ENCODE peak calls at places on chromosomes 7 and 10, in six cellular contexts. One of them, this sample, is unnamed.

GRCh38 chr7:78835896-78836295 is 617.6 kb downstream of the MAGI2 start:
- DNase-seq in cardiac muscle cell: no peak
- DNase-seq in right cardiac atrium: no peak
- DNase-seq in psoas muscle: no peak
- DNase-seq in endodermal cell: no peak
- DNase-seq in colonic mucosa: no peak
- DNase-seq in this sample: no peak

GRCh38 chr10:5564537-5565204 is 39.9 kb downstream of the CALML3 start:
- DNase-seq in cardiac muscle cell: peak; percentile 22
- DNase-seq in psoas muscle: no peak
- DNase-seq in colonic mucosa: no peak
- DNase-seq in right cardiac atrium: no peak
- DNase-seq in endodermal cell: peak; percentile 29
- DNase-seq in this sample: no peak

GRCh38 chr10:49300140-49300974 is 1.4 kb downstream of the C10orf71 start:
- DNase-seq in psoas muscle: peak; percentile 37
- DNase-seq in colonic mucosa: no peak
- DNase-seq in cardiac muscle cell: peak; percentile 17
- DNase-seq in endodermal cell: no peak
- DNase-seq in right cardiac atrium: peak; percentile 62
- DNase-seq in this sample: no peak

GRCh38 chr7:29807179-29807841 is 1.0 kb downstream of the WIPF3 start:
- DNase-seq in colonic mucosa: peak; percentile 40
- DNase-seq in endodermal cell: peak; percentile 86
- DNase-seq in cardiac muscle cell: peak; percentile 4
- DNase-seq in psoas muscle: peak; percentile 53
- DNase-seq in right cardiac atrium: peak; percentile 75
- DNase-seq in this sample: peak; percentile 79

GRCh38 chr7:130560972-130561371 is 69.1 kb downstream of the MEST start:
- DNase-seq in cardiac muscle cell: peak; percentile 62
- DNase-seq in psoas muscle: no peak
- DNase-seq in endodermal cell: no peak
- DNase-seq in colonic mucosa: no peak
- DNase-seq in right cardiac atrium: no peak
- DNase-seq in this sample: peak; percentile 3

GRCh38 chr10:79438021-79438698 is 7.3 kb downstream of the ZCCHC24 start:
- DNase-seq in cardiac muscle cell: no peak
- DNase-seq in endodermal cell: no peak
- DNase-seq in right cardiac atrium: peak; percentile 66
- DNase-seq in psoas muscle: no peak
- DNase-seq in colonic mucosa: no peak
- DNase-seq in this sample: no peak

GRCh38 chr7:106425017-106425719 is 140.4 kb upstream of the NAMPT start:
- DNase-seq in psoas muscle: peak; percentile 49
- DNase-seq in right cardiac atrium: peak; percentile 76
- DNase-seq in colonic mucosa: peak; percentile 59
- DNase-seq in cardiac muscle cell: peak; percentile 100
- DNase-seq in endodermal cell: no peak
- DNase-seq in this sample: no peak

GRCh38 chr7:107430057-107430456 is 39.8 kb upstream of the GPR22 start:
- DNase-seq in cardiac muscle cell: no peak
- DNase-seq in psoas muscle: no peak
- DNase-seq in endodermal cell: no peak
- DNase-seq in colonic mucosa: no peak
- DNase-seq in right cardiac atrium: no peak
- DNase-seq in this sample: no peak

GRCh38 chr7:67595421-67595820 is 598.8 kb downstream of the TYW1 start:
- DNase-seq in cardiac muscle cell: no peak
- DNase-seq in right cardiac atrium: no peak
- DNase-seq in endodermal cell: no peak
- DNase-seq in psoas muscle: no peak
- DNase-seq in colonic mucosa: no peak
- DNase-seq in this sample: no peak

GRCh38 chr7:1742555-1743303 is 72.7 kb downstream of the ELFN1 start:
- DNase-seq in colonic mucosa: peak; percentile 87
- DNase-seq in endodermal cell: no peak
- DNase-seq in right cardiac atrium: peak; percentile 91
- DNase-seq in psoas muscle: peak; percentile 53
- DNase-seq in cardiac muscle cell: peak; percentile 54
- DNase-seq in this sample: peak; percentile 22
- H3K4me1 ChIP-seq in colonic mucosa: peaks cover 11% of the 10 kb centered on the region
- H3K4me1 ChIP-seq in endodermal cell: no peaks in the 10 kb centered on the region
- H3K4me1 ChIP-seq in right cardiac atrium: no peaks in the 10 kb centered on the region
- H3K4me1 ChIP-seq in psoas muscle: no peaks in the 10 kb centered on the region
- H3K4me1 ChIP-seq in cardiac muscle cell: peaks cover 9% of the 10 kb centered on the region
- H3K4me1 ChIP-seq in this sample: peaks cover 19% of the 10 kb centered on the region

DNA sequence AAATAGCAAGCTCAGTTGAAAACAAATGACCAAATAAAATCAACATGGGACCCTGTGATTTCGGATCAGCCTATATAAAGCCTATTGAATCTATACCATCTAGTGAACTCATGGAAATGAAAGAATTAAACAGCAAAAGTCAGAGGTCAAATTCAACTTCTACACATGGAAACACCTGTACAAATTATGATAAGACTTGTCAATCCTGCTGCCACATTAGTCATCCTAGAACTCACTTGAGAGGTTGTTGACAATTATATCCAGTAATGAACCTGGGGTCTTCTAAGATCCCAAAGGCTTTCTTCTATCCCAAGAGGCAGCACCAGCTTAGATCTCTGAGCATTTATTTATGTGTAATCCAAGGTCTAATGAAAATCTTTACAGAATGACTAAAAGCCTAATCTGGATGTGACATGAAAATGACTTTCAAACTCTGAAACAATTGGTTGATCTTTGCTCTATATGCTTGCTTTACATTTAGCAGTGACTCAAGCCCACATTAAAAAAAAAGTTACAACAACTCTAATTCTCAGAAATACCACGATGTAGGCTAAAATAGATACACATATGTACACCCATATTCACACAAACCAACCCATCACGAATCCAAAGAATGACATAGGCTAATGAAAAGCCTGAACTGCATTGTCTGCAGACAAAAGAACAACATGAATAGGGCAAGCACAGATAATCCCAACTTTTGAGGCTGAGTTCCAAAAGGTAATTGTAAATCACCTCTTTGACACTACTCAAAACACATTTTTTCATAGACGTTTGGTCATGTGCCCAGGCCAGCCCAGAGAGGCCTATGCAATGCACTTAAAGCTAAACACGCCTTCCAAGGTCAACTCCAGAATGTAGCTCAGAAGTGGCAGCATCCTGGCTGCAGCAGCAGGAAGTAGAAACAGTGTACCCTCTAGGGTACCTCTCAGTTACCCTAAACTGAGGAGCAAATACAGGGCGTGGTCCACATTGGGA is 59.0 kb downstream of the OSBPL3 start:
- DNase-seq in right cardiac atrium: no peak
- DNase-seq in psoas muscle: no peak
- DNase-seq in endodermal cell: no peak
- DNase-seq in colonic mucosa: no peak
- DNase-seq in cardiac muscle cell: no peak
- DNase-seq in this sample: peak; percentile 95
- H3K4me1 ChIP-seq in right cardiac atrium: peaks cover 3% of the 10 kb centered on the region
- H3K4me1 ChIP-seq in psoas muscle: peaks cover 15% of the 10 kb centered on the region
- H3K4me1 ChIP-seq in endodermal cell: no peaks in the 10 kb centered on the region
- H3K4me1 ChIP-seq in colonic mucosa: no peaks in the 10 kb centered on the region
- H3K4me1 ChIP-seq in cardiac muscle cell: peaks cover 40% of the 10 kb centered on the region
- H3K4me1 ChIP-seq in this sample: peaks cover 22% of the 10 kb centered on the region

GRCh38 chr10:72011468-72011867 is 47.3 kb downstream of the CHST3 start:
- DNase-seq in psoas muscle: no peak
- DNase-seq in right cardiac atrium: peak; percentile 26
- DNase-seq in colonic mucosa: no peak
- DNase-seq in endodermal cell: no peak
- DNase-seq in cardiac muscle cell: no peak
- DNase-seq in this sample: no peak
- H3K4me1 ChIP-seq in psoas muscle: peaks cover 61% of the 10 kb centered on the region
- H3K4me1 ChIP-seq in right cardiac atrium: peaks cover 40% of the 10 kb centered on the region
- H3K4me1 ChIP-seq in colonic mucosa: no peaks in the 10 kb centered on the region
- H3K4me1 ChIP-seq in endodermal cell: peaks cover 6% of the 10 kb centered on the region
- H3K4me1 ChIP-seq in cardiac muscle cell: peaks cover 6% of the 10 kb centered on the region
- H3K4me1 ChIP-seq in this sample: peaks cover 14% of the 10 kb centered on the region

GRCh38 chr10:103572597-103573321 is 79.3 kb downstream of the NEURL1 start:
- DNase-seq in endodermal cell: no peak
- DNase-seq in psoas muscle: no peak
- DNase-seq in colonic mucosa: no peak
- DNase-seq in right cardiac atrium: no peak
- DNase-seq in cardiac muscle cell: no peak
- DNase-seq in this sample: no peak
- H3K4me1 ChIP-seq in endodermal cell: no peaks in the 10 kb centered on the region
- H3K4me1 ChIP-seq in psoas muscle: no peaks in the 10 kb centered on the region
- H3K4me1 ChIP-seq in colonic mucosa: peaks cover 5% of the 10 kb centered on the region
- H3K4me1 ChIP-seq in right cardiac atrium: no peaks in the 10 kb centered on the region
- H3K4me1 ChIP-seq in cardiac muscle cell: no peaks in the 10 kb centered on the region
- H3K4me1 ChIP-seq in this sample: no peaks in the 10 kb centered on the region

DNA sequence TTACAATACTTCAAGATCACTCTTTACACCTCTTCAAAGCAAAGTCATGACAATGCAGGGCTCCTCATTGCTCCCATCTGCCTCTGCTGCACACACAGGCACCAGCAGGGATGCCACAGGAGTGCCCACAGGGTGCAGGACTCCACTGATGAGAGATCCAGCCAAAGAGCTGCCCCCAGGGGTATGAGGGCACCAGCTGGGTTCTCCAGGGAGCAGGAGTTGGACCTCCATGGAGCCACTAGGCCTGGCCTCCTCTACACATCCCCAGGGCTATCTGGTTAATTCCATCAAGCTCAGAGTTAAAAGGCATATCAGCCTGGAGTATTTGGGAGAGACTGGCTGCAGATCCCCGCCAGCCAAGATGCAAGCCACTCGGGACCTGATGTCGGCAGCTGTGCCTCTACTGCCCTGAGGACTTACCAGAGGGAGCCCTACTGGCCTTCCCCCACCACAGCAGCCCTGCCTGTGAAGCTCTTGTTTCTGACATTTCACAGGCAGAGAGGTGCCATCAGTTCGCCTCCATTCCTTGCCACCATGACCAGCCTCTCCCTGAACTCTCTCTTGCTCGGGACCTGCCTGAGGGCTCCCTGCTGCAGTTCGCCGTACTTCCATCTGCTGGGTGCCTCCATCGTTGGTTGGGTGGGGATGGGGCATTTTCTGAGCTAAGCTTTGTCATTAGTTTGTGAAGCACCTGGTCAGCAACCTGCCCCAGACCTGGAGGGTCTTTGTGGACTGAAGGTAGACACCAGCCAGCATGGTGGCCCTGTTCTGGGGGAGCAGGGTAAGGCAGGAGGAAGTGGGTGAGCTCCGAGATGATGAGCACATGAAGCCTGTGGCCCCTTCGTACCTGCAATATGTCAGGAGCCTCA is 12.5 kb upstream of the TRIM8 start:
- DNase-seq in colonic mucosa: no peak
- DNase-seq in cardiac muscle cell: no peak
- DNase-seq in right cardiac atrium: peak; percentile 47
- DNase-seq in psoas muscle: peak; percentile 11
- DNase-seq in endodermal cell: no peak
- DNase-seq in this sample: no peak
- H3K4me1 ChIP-seq in colonic mucosa: peaks cover 4% of the 10 kb centered on the region
- H3K4me1 ChIP-seq in cardiac muscle cell: peaks cover 75% of the 10 kb centered on the region
- H3K4me1 ChIP-seq in right cardiac atrium: peaks cover 32% of the 10 kb centered on the region
- H3K4me1 ChIP-seq in psoas muscle: peaks cover 58% of the 10 kb centered on the region
- H3K4me1 ChIP-seq in endodermal cell: peaks cover 24% of the 10 kb centered on the region
- H3K4me1 ChIP-seq in this sample: peaks cover 19% of the 10 kb centered on the region

DNA sequence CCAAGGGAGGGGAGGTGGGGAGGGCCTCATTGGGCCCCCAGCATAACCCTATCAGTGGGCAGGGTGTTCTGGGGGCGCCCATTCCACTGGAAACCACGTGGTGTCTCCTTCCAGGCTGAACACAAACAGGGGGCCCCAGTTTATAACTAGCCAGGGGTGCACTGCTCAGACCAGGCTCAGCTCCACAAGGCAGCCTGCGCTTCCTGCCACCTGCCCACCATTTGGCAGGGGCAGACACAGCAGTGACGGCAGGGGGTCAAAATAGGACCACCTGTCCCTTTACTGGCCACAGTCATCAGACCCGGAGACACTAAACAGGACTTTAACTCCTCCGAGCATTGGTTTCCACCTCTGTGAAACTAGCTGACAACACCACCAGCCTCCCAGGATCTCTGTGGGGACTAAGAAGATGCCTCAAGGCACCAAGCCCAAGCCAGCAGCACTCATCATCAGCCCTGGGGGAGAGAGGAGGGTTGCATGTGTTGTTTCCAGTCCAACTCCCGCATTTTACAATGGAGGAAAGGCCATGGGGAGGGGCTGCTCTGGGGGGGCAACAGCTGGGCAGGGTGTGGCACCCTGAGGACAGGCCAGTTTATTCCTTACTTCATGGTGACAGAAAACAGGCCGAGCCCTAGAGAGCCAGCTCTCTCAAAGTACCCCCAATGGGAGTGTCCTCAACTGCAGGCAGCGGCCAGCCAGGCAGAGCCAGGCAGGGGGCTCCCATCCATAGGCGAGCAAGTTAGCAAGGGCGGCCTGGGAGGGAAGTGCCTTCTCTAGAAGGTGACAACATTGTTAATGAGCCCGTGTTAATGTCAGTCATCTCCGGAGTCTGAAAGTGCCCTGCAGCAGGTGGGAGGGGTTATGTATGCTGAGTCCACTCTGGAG is 127.6 kb downstream of the TNS3 start:
- DNase-seq in colonic mucosa: no peak
- DNase-seq in right cardiac atrium: no peak
- DNase-seq in endodermal cell: peak; percentile 59
- DNase-seq in cardiac muscle cell: no peak
- DNase-seq in psoas muscle: peak; percentile 32
- DNase-seq in this sample: no peak
- H3K4me1 ChIP-seq in colonic mucosa: peaks cover 19% of the 10 kb centered on the region
- H3K4me1 ChIP-seq in right cardiac atrium: peaks cover 16% of the 10 kb centered on the region
- H3K4me1 ChIP-seq in endodermal cell: no peaks in the 10 kb centered on the region
- H3K4me1 ChIP-seq in cardiac muscle cell: no peaks in the 10 kb centered on the region
- H3K4me1 ChIP-seq in psoas muscle: peaks cover 47% of the 10 kb centered on the region
- H3K4me1 ChIP-seq in this sample: no peaks in the 10 kb centered on the region

GRCh38 chr10:75544923-75545322 is 113.5 kb downstream of the LRMDA start:
- DNase-seq in psoas muscle: no peak
- DNase-seq in right cardiac atrium: no peak
- DNase-seq in cardiac muscle cell: peak; percentile 56
- DNase-seq in colonic mucosa: no peak
- DNase-seq in endodermal cell: no peak
- DNase-seq in this sample: no peak
- H3K4me1 ChIP-seq in psoas muscle: no peaks in the 10 kb centered on the region
- H3K4me1 ChIP-seq in right cardiac atrium: no peaks in the 10 kb centered on the region
- H3K4me1 ChIP-seq in cardiac muscle cell: peaks cover 8% of the 10 kb centered on the region
- H3K4me1 ChIP-seq in colonic mucosa: no peaks in the 10 kb centered on the region
- H3K4me1 ChIP-seq in endodermal cell: no peaks in the 10 kb centered on the region
- H3K4me1 ChIP-seq in this sample: no peaks in the 10 kb centered on the region

GRCh38 chr10:124076334-124076733 is 17.1 kb downstream of the CHST15 start:
- DNase-seq in right cardiac atrium: no peak
- DNase-seq in endodermal cell: no peak
- DNase-seq in colonic mucosa: no peak
- DNase-seq in cardiac muscle cell: no peak
- DNase-seq in psoas muscle: no peak
- DNase-seq in this sample: no peak

GRCh38 chr10:124075116-124075955 is 18.1 kb downstream of the CHST15 start:
- DNase-seq in cardiac muscle cell: no peak
- DNase-seq in colonic mucosa: no peak
- DNase-seq in right cardiac atrium: no peak
- DNase-seq in psoas muscle: no peak
- DNase-seq in endodermal cell: no peak
- DNase-seq in this sample: no peak

GRCh38 chr10:124072541-124072940 is 20.9 kb downstream of the CHST15 start:
- DNase-seq in endodermal cell: no peak
- DNase-seq in colonic mucosa: no peak
- DNase-seq in cardiac muscle cell: no peak
- DNase-seq in psoas muscle: no peak
- DNase-seq in right cardiac atrium: no peak
- DNase-seq in this sample: no peak

GRCh38 chr10:124073642-124074377 is 19.6 kb downstream of the CHST15 start:
- DNase-seq in right cardiac atrium: no peak
- DNase-seq in psoas muscle: no peak
- DNase-seq in colonic mucosa: no peak
- DNase-seq in cardiac muscle cell: no peak
- DNase-seq in endodermal cell: no peak
- DNase-seq in this sample: no peak

GRCh38 chr10:124074471-124075109 is 18.8 kb downstream of the CHST15 start:
- DNase-seq in colonic mucosa: no peak
- DNase-seq in psoas muscle: no peak
- DNase-seq in right cardiac atrium: peak; percentile 64
- DNase-seq in endodermal cell: no peak
- DNase-seq in cardiac muscle cell: no peak
- DNase-seq in this sample: no peak
- H3K4me1 ChIP-seq in colonic mucosa: no peaks in the 10 kb centered on the region
- H3K4me1 ChIP-seq in psoas muscle: no peaks in the 10 kb centered on the region
- H3K4me1 ChIP-seq in right cardiac atrium: peaks cover 6% of the 10 kb centered on the region
- H3K4me1 ChIP-seq in endodermal cell: no peaks in the 10 kb centered on the region
- H3K4me1 ChIP-seq in cardiac muscle cell: no peaks in the 10 kb centered on the region
- H3K4me1 ChIP-seq in this sample: no peaks in the 10 kb centered on the region